ENCODE peak calls at places on chromosomes 13 and 19, in six cellular contexts. W is neural progenitor cell, D is SK-N-SH, V is GM23338, L is hepatocyte, O is GM23248. A is an unnamed sample. For H3K4me1, the result is how much of the 10 kb centered on the place peaks cover.

GRCh38 chr13:107250626-107251025 is 682.7 kb upstream of the ARGLU1 start:
- DNase-seq in L (no peak), D (no peak), V (no peak), O (no peak), W (no peak), A (no peak)

GRCh38 chr19:4522291-4523002 is 4.2 kb upstream of the PLIN4 start:
- DNase-seq in V (no peak), O (no peak), L (no peak), W (no peak), D (no peak), A (no peak)

GRCh38 chr19:4042731-4043082 is 24.0 kb downstream of the ZBTB7A start:
- DNase-seq in O (no peak), W (no peak), D (no peak), L (no peak), V (no peak), A (no peak)

GRCh38 chr19:56333506-56333905 is 18.9 kb upstream of the ZSCAN5A start:
- DNase-seq in L (peak), V (peak), W (peak), D (peak), O (peak), A (peak)

GRCh38 chr13:59459972-59460371 is 703.8 kb downstream of the DIAPH3 start:
- DNase-seq in D (no peak), O (no peak), W (no peak), V (no peak), L (no peak), A (no peak)

GRCh38 chr19:33726756-33727155 is 69.9 kb upstream of the KCTD15 start:
- DNase-seq in O (no peak), W (no peak), L (no peak), V (no peak), D (no peak), A (no peak)

GRCh38 chr13:22298530-22298929 is 627.7 kb downstream of the FGF9 start:
- DNase-seq in D (no peak), W (no peak), L (no peak), O (no peak), V (peak), A (no peak)

GRCh38 chr13:32790731-32791130 is 204.5 kb downstream of the PDS5B start:
- DNase-seq in D (no peak), O (peak), W (peak), L (peak), V (peak), A (no peak)

GRCh38 chr19:18775586-18776287 is 15.4 kb downstream of the COMP start:
- DNase-seq in V (no peak), O (peak), L (no peak), W (no peak), D (no peak), A (no peak)

GRCh38 chr13:40123962-40124647 is 468.6 kb downstream of the COG6 start:
- DNase-seq in D (no peak), W (no peak), L (no peak), O (no peak), V (no peak), A (no peak)

GRCh38 chr19:18392417-18392816 is 5.0 kb downstream of the LRRC25 start:
- DNase-seq in D (no peak), W (no peak), L (no peak), V (no peak), O (no peak), A (no peak)

GRCh38 chr13:114043421-114044053 is 69.7 kb upstream of the C13orf46 start:
- DNase-seq in D (peak), O (peak), L (peak), V (peak), W (no peak), A (no peak)

GRCh38 chr19:10146142-10146541 is 26.4 kb upstream of the EIF3G start:
- DNase-seq in W (no peak), V (no peak), O (no peak), D (no peak), L (no peak), A (no peak)

GRCh38 chr19:17847538-17848366 is at the start of gene JAK3:
- DNase-seq in V (peak), D (peak), O (peak), L (peak), W (peak), A (peak)

GRCh38 chr19:39969266-39969665 is 1.7 kb upstream of the PSMC4 start:
- DNase-seq in O (peak), D (no peak), L (no peak), V (no peak), W (no peak), A (no peak)

GRCh38 chr19:29612801-29613595 is 6.9 kb downstream of the POP4 start:
- DNase-seq in V (no peak), L (no peak), O (no peak), W (no peak), D (no peak), A (no peak)

GRCh38 chr19:3183721-3184641 is 1.7 kb upstream of the NCLN start:
- DNase-seq in D (no peak), O (no peak), V (no peak), W (no peak), L (no peak), A (no peak)

GRCh38 chr19:46963093-46963734 is 56.4 kb upstream of the NPAS1 start:
- DNase-seq in D (no peak), O (peak), L (no peak), W (no peak), V (no peak), A (no peak)

GRCh38 chr19:41872775-41873647 is 4.1 kb upstream of the CD79A start:
- DNase-seq in L (peak), W (peak), O (peak), D (peak), V (peak), A (peak)

GRCh38 chr13:89686171-89686570 is 1661.3 kb upstream of the MIR17HG start:
- DNase-seq in W (no peak), D (no peak), L (no peak), V (no peak), O (no peak), A (no peak)

GRCh38 chr13:48595330-48596127 is 58.2 kb upstream of the CYSLTR2 start:
- DNase-seq in V (peak), D (peak), W (peak), O (peak), L (peak), A (peak)

GRCh38 chr19:34345934-34346333 is 19.1 kb upstream of the GPI start:
- DNase-seq in L (peak), D (peak), V (peak), O (peak), W (peak), A (peak)

GRCh38 chr13:44437356-44438233 is 64.0 kb downstream of the SERP2 start:
- DNase-seq in D (no peak), W (peak), L (no peak), V (peak), O (peak), A (peak)

GRCh38 chr13:66809496-66809895 is 420.6 kb downstream of the PCDH9 start:
- DNase-seq in V (no peak), D (no peak), O (no peak), W (no peak), L (no peak), A (no peak)

GRCh38 chr13:49165798-49166752 is 54.1 kb upstream of the MLNR start:
- DNase-seq in V (no peak), D (no peak), O (no peak), W (no peak), L (no peak), A (no peak)

GRCh38 chr19:46913852-46914430 is 53.1 kb downstream of the ARHGAP35 start:
- DNase-seq in W (no peak), O (peak), D (no peak), L (no peak), V (no peak), A (no peak)

GRCh38 chr19:5170329-5170745 is 170.3 kb downstream of the PTPRS start:
- DNase-seq in D (peak), O (no peak), L (no peak), V (peak), W (no peak), A (no peak)

GRCh38 chr19:35645680-35646511 is 2.2 kb upstream of the COX6B1 start:
- DNase-seq in O (no peak), W (no peak), L (no peak), D (no peak), V (peak), A (no peak)

GRCh38 chr13:75825161-75825560 is 189.0 kb downstream of the LMO7 start:
- DNase-seq in L (no peak), W (no peak), V (peak), D (no peak), O (no peak), A (no peak)

GRCh38 chr13:100040196-100040595 is 48.7 kb upstream of the PCCA start:
- DNase-seq in D (no peak), O (no peak), V (no peak), L (no peak), W (no peak), A (no peak)

GRCh38 chr19:8065489-8066261 is 13.1 kb downstream of the CCL25 start:
- DNase-seq in O (no peak), L (no peak), D (peak), W (no peak), V (no peak), A (no peak)

GRCh38 chr13:111406636-111407035 is 86.2 kb downstream of the TEX29 start:
- DNase-seq in D (no peak), W (no peak), V (no peak), L (no peak), O (no peak), A (no peak)

GRCh38 chr13:19575230-19575629 is 13.9 kb upstream of the TPTE2 start:
- DNase-seq in O (no peak), D (no peak), W (no peak), V (no peak), L (no peak), A (no peak)

GRCh38 chr19:19077103-19077502 is 13.3 kb downstream of the SLC25A42 start:
- DNase-seq in W (no peak), D (no peak), O (no peak), V (no peak), L (no peak), A (no peak)

GRCh38 chr19:5947435-5947834 is 30.5 kb downstream of the RANBP3 start:
- DNase-seq in O (peak), V (no peak), W (no peak), L (peak), D (no peak), A (no peak)

GRCh38 chr19:33876192-33876591 is 79.5 kb downstream of the KCTD15 start:
- DNase-seq in L (no peak), V (no peak), W (no peak), D (no peak), O (no peak), A (no peak)

GRCh38 chr19:33819875-33820781 is 23.5 kb downstream of the KCTD15 start:
- DNase-seq in V (peak), D (peak), L (peak), O (peak), W (peak), A (peak)

GRCh38 chr13:99978781-99979452 is 2.7 kb upstream of the ZIC2 start:
- DNase-seq in L (peak), O (no peak), V (peak), D (peak), W (peak), A (no peak)

GRCh38 chr13:64154514-64154913 is 2738.9 kb upstream of the PCDH20 start:
- DNase-seq in L (no peak), V (peak), D (peak), W (no peak), O (no peak), A (no peak)

GRCh38 chr19:16380314-16380695 is 55.7 kb downstream of the KLF2 start:
- DNase-seq in O (no peak), W (no peak), D (no peak), L (no peak), V (no peak), A (no peak)
- H3K4me1 ChIP-seq in O (under half), W (under half), D (under half), L (under half), V (under half), A (under half)

GRCh38 chr19:628168-628567 is 5.2 kb downstream of the POLRMT start:
- DNase-seq in O (no peak), D (peak), W (peak), V (peak), L (no peak), A (no peak)
- TF ChIP-seq EZH2phosphoT487 in O (no peak), D (no peak), W (no peak), V (no peak), L (no peak), A (no peak)

GRCh38 chr13:57507752-57508463 is 123.6 kb upstream of the PCDH17 start:
- DNase-seq in W (no peak), D (no peak), V (no peak), L (no peak), O (no peak), A (no peak)
- H3K4me1 ChIP-seq in W (under half), D (under half), V (under half), L (under half), O (under half), A (under half)

GRCh38 chr19:50723069-50723468 is at the start of gene CLEC11A:
- DNase-seq in V (peak), W (no peak), D (no peak), O (peak), L (peak), A (no peak)

GRCh38 chr19:50720921-50721291 is 1.3 kb upstream of the SHANK1 start:
- DNase-seq in O (peak), W (peak), D (no peak), V (no peak), L (no peak), A (no peak)

GRCh38 chr19:50722248-50723013 is 733 bp upstream of the CLEC11A start:
- DNase-seq in L (no peak), W (no peak), D (no peak), V (no peak), O (peak), A (no peak)

GRCh38 chr19:50720181-50720920 is 749 bp upstream of the SHANK1 start:
- DNase-seq in V (no peak), O (peak), W (no peak), L (no peak), D (no peak), A (no peak)

GRCh38 chr19:50721441-50722137 is 1.6 kb upstream of the CLEC11A start:
- DNase-seq in L (no peak), W (no peak), V (no peak), D (no peak), O (peak), A (no peak)
- TF ChIP-seq EZH2phosphoT487 in L (no peak), W (no peak), V (no peak), D (no peak), O (no peak), A (no peak)

GRCh38 chr19:38844093-38844686 is 5.6 kb downstream of the HNRNPL start:
- DNase-seq in W (no peak), D (no peak), L (no peak), O (no peak), V (no peak), A (no peak)
- H3K4me1 ChIP-seq in W (under half), D (under half), L (under half), O (under half), V (under half), A (under half)

GRCh38 chr19:50844296-50844935 is 10.3 kb upstream of the KLK3 start:
- DNase-seq in O (no peak), L (no peak), D (no peak), W (no peak), V (no peak), A (peak)
- TF ChIP-seq EZH2phosphoT487 in O (no peak), L (no peak), D (no peak), W (no peak), V (no peak), A (no peak)